ENCODE peak calls at places on chromosomes 11 and 22, in six cellular contexts. One of them, this sample, is unnamed.
A peak's percentile ranks its signal among the peaks of the same experiment; 100 is the strongest.

GRCh38 chr11:17428930-17429329 is 40.5 kb upstream of the KCNJ11 start:
- DNase-seq in stimulated activated CD8-positive, alpha-beta memory T cell treated with anti-CD3 and anti-CD28 coated beads, Interleukin-4, amount 100 ng/mL, for 1 hour: no peak
- DNase-seq in activated T-helper 1 cell treated with anti-CD3 and anti-CD28 coated beads, Interleukin-12 subunit alpha, Interleukin-12 subunit beta, Interleukin-2, Interleukin-4 antibody, amounts not matched to agents 30 ng/mL and 10 ng/mL and 1 ng/mL, durations not matched to agents 14 hours and 24 hours and 36 hours: no peak
- DNase-seq in activated CD8-positive, alpha-beta memory T cell treated with anti-CD3 and anti-CD28 coated beads, Interleukin-2, amount 10 ng/mL, durations not matched to agents 7 days and 5 days: no peak
- DNase-seq in activated CD4-positive, alpha-beta T cell treated with anti-CD3 and anti-CD28 coated beads for 48 hours: no peak
- DNase-seq in CD8-positive, alpha-beta memory T cell: no peak
- DNase-seq in this sample: no peak

GRCh38 chr22:27668828-27669797 is 132.4 kb downstream of the MN1 start:
- DNase-seq in CD8-positive, alpha-beta memory T cell: no peak
- DNase-seq in activated CD8-positive, alpha-beta memory T cell treated with anti-CD3 and anti-CD28 coated beads, Interleukin-2, amount 10 ng/mL, durations not matched to agents 7 days and 5 days: no peak
- DNase-seq in activated T-helper 1 cell treated with anti-CD3 and anti-CD28 coated beads, Interleukin-12 subunit alpha, Interleukin-12 subunit beta, Interleukin-2, Interleukin-4 antibody, amounts not matched to agents 30 ng/mL and 10 ng/mL and 1 ng/mL, durations not matched to agents 14 hours and 24 hours and 36 hours: no peak
- DNase-seq in activated CD4-positive, alpha-beta T cell treated with anti-CD3 and anti-CD28 coated beads for 48 hours: no peak
- DNase-seq in stimulated activated CD8-positive, alpha-beta memory T cell treated with anti-CD3 and anti-CD28 coated beads, Interleukin-4, amount 100 ng/mL, for 1 hour: no peak
- DNase-seq in this sample: no peak

GRCh38 chr22:45548991-45549736 is 46.5 kb downstream of the FBLN1 start:
- DNase-seq in activated CD8-positive, alpha-beta memory T cell treated with anti-CD3 and anti-CD28 coated beads, Interleukin-2, amount 10 ng/mL, durations not matched to agents 7 days and 5 days: no peak
- DNase-seq in stimulated activated CD8-positive, alpha-beta memory T cell treated with anti-CD3 and anti-CD28 coated beads, Interleukin-4, amount 100 ng/mL, for 1 hour: no peak
- DNase-seq in activated CD4-positive, alpha-beta T cell treated with anti-CD3 and anti-CD28 coated beads for 48 hours: no peak
- DNase-seq in CD8-positive, alpha-beta memory T cell: no peak
- DNase-seq in activated T-helper 1 cell treated with anti-CD3 and anti-CD28 coated beads, Interleukin-12 subunit alpha, Interleukin-12 subunit beta, Interleukin-2, Interleukin-4 antibody, amounts not matched to agents 30 ng/mL and 10 ng/mL and 1 ng/mL, durations not matched to agents 14 hours and 24 hours and 36 hours: no peak
- DNase-seq in this sample: no peak

GRCh38 chr11:72755794-72756285 is 3.6 kb upstream of the ARAP1 start:
- DNase-seq in stimulated activated CD8-positive, alpha-beta memory T cell treated with anti-CD3 and anti-CD28 coated beads, Interleukin-4, amount 100 ng/mL, for 1 hour: no peak
- DNase-seq in activated CD4-positive, alpha-beta T cell treated with anti-CD3 and anti-CD28 coated beads for 48 hours: no peak
- DNase-seq in CD8-positive, alpha-beta memory T cell: no peak
- DNase-seq in activated T-helper 1 cell treated with anti-CD3 and anti-CD28 coated beads, Interleukin-12 subunit alpha, Interleukin-12 subunit beta, Interleukin-2, Interleukin-4 antibody, amounts not matched to agents 30 ng/mL and 10 ng/mL and 1 ng/mL, durations not matched to agents 14 hours and 24 hours and 36 hours: no peak
- DNase-seq in activated CD8-positive, alpha-beta memory T cell treated with anti-CD3 and anti-CD28 coated beads, Interleukin-2, amount 10 ng/mL, durations not matched to agents 7 days and 5 days: no peak
- DNase-seq in this sample: no peak

GRCh38 chr22:31945971-31946680 is 1.8 kb downstream of the YWHAH start:
- DNase-seq in stimulated activated CD8-positive, alpha-beta memory T cell treated with anti-CD3 and anti-CD28 coated beads, Interleukin-4, amount 100 ng/mL, for 1 hour: no peak
- DNase-seq in activated CD4-positive, alpha-beta T cell treated with anti-CD3 and anti-CD28 coated beads for 48 hours: no peak
- DNase-seq in CD8-positive, alpha-beta memory T cell: no peak
- DNase-seq in activated CD8-positive, alpha-beta memory T cell treated with anti-CD3 and anti-CD28 coated beads, Interleukin-2, amount 10 ng/mL, durations not matched to agents 7 days and 5 days: no peak
- DNase-seq in activated T-helper 1 cell treated with anti-CD3 and anti-CD28 coated beads, Interleukin-12 subunit alpha, Interleukin-12 subunit beta, Interleukin-2, Interleukin-4 antibody, amounts not matched to agents 30 ng/mL and 10 ng/mL and 1 ng/mL, durations not matched to agents 14 hours and 24 hours and 36 hours: no peak
- DNase-seq in this sample: peak; percentile 39

GRCh38 chr22:22759889-22760546 is 115.6 kb downstream of the GGTLC2 start:
- DNase-seq in activated T-helper 1 cell treated with anti-CD3 and anti-CD28 coated beads, Interleukin-12 subunit alpha, Interleukin-12 subunit beta, Interleukin-2, Interleukin-4 antibody, amounts not matched to agents 30 ng/mL and 10 ng/mL and 1 ng/mL, durations not matched to agents 14 hours and 24 hours and 36 hours: no peak
- DNase-seq in stimulated activated CD8-positive, alpha-beta memory T cell treated with anti-CD3 and anti-CD28 coated beads, Interleukin-4, amount 100 ng/mL, for 1 hour: no peak
- DNase-seq in activated CD8-positive, alpha-beta memory T cell treated with anti-CD3 and anti-CD28 coated beads, Interleukin-2, amount 10 ng/mL, durations not matched to agents 7 days and 5 days: no peak
- DNase-seq in activated CD4-positive, alpha-beta T cell treated with anti-CD3 and anti-CD28 coated beads for 48 hours: no peak
- DNase-seq in CD8-positive, alpha-beta memory T cell: no peak
- DNase-seq in this sample: no peak

GRCh38 chr11:93444671-93445073 is 98.5 kb downstream of the SMCO4 start:
- DNase-seq in activated T-helper 1 cell treated with anti-CD3 and anti-CD28 coated beads, Interleukin-12 subunit alpha, Interleukin-12 subunit beta, Interleukin-2, Interleukin-4 antibody, amounts not matched to agents 30 ng/mL and 10 ng/mL and 1 ng/mL, durations not matched to agents 14 hours and 24 hours and 36 hours: no peak
- DNase-seq in activated CD4-positive, alpha-beta T cell treated with anti-CD3 and anti-CD28 coated beads for 48 hours: peak; percentile 37
- DNase-seq in stimulated activated CD8-positive, alpha-beta memory T cell treated with anti-CD3 and anti-CD28 coated beads, Interleukin-4, amount 100 ng/mL, for 1 hour: no peak
- DNase-seq in activated CD8-positive, alpha-beta memory T cell treated with anti-CD3 and anti-CD28 coated beads, Interleukin-2, amount 10 ng/mL, durations not matched to agents 7 days and 5 days: no peak
- DNase-seq in CD8-positive, alpha-beta memory T cell: no peak
- DNase-seq in this sample: no peak

GRCh38 chr11:9535189-9535781 is 38.2 kb upstream of the WEE1 start:
- DNase-seq in activated CD8-positive, alpha-beta memory T cell treated with anti-CD3 and anti-CD28 coated beads, Interleukin-2, amount 10 ng/mL, durations not matched to agents 7 days and 5 days: peak; percentile 83
- DNase-seq in CD8-positive, alpha-beta memory T cell: peak; percentile 68
- DNase-seq in activated CD4-positive, alpha-beta T cell treated with anti-CD3 and anti-CD28 coated beads for 48 hours: peak; percentile 88
- DNase-seq in stimulated activated CD8-positive, alpha-beta memory T cell treated with anti-CD3 and anti-CD28 coated beads, Interleukin-4, amount 100 ng/mL, for 1 hour: peak; percentile 59
- DNase-seq in activated T-helper 1 cell treated with anti-CD3 and anti-CD28 coated beads, Interleukin-12 subunit alpha, Interleukin-12 subunit beta, Interleukin-2, Interleukin-4 antibody, amounts not matched to agents 30 ng/mL and 10 ng/mL and 1 ng/mL, durations not matched to agents 14 hours and 24 hours and 36 hours: peak; percentile 59
- DNase-seq in this sample: peak; percentile 94

GRCh38 chr11:8638300-8638699 is 44.2 kb downstream of the TRIM66 start:
- DNase-seq in CD8-positive, alpha-beta memory T cell: no peak
- DNase-seq in activated T-helper 1 cell treated with anti-CD3 and anti-CD28 coated beads, Interleukin-12 subunit alpha, Interleukin-12 subunit beta, Interleukin-2, Interleukin-4 antibody, amounts not matched to agents 30 ng/mL and 10 ng/mL and 1 ng/mL, durations not matched to agents 14 hours and 24 hours and 36 hours: no peak
- DNase-seq in activated CD8-positive, alpha-beta memory T cell treated with anti-CD3 and anti-CD28 coated beads, Interleukin-2, amount 10 ng/mL, durations not matched to agents 7 days and 5 days: no peak
- DNase-seq in stimulated activated CD8-positive, alpha-beta memory T cell treated with anti-CD3 and anti-CD28 coated beads, Interleukin-4, amount 100 ng/mL, for 1 hour: no peak
- DNase-seq in activated CD4-positive, alpha-beta T cell treated with anti-CD3 and anti-CD28 coated beads for 48 hours: no peak
- DNase-seq in this sample: no peak

GRCh38 chr22:20267441-20268288 is 453 bp downstream of the RTN4R start:
- DNase-seq in stimulated activated CD8-positive, alpha-beta memory T cell treated with anti-CD3 and anti-CD28 coated beads, Interleukin-4, amount 100 ng/mL, for 1 hour: no peak
- DNase-seq in activated CD4-positive, alpha-beta T cell treated with anti-CD3 and anti-CD28 coated beads for 48 hours: peak; percentile 28
- DNase-seq in activated T-helper 1 cell treated with anti-CD3 and anti-CD28 coated beads, Interleukin-12 subunit alpha, Interleukin-12 subunit beta, Interleukin-2, Interleukin-4 antibody, amounts not matched to agents 30 ng/mL and 10 ng/mL and 1 ng/mL, durations not matched to agents 14 hours and 24 hours and 36 hours: no peak
- DNase-seq in activated CD8-positive, alpha-beta memory T cell treated with anti-CD3 and anti-CD28 coated beads, Interleukin-2, amount 10 ng/mL, durations not matched to agents 7 days and 5 days: no peak
- DNase-seq in CD8-positive, alpha-beta memory T cell: no peak
- DNase-seq in this sample: no peak

GRCh38 chr11:111373590-111373989 is 5.5 kb downstream of the POU2AF1 start:
- DNase-seq in CD8-positive, alpha-beta memory T cell: no peak
- DNase-seq in activated CD4-positive, alpha-beta T cell treated with anti-CD3 and anti-CD28 coated beads for 48 hours: no peak
- DNase-seq in activated CD8-positive, alpha-beta memory T cell treated with anti-CD3 and anti-CD28 coated beads, Interleukin-2, amount 10 ng/mL, durations not matched to agents 7 days and 5 days: no peak
- DNase-seq in activated T-helper 1 cell treated with anti-CD3 and anti-CD28 coated beads, Interleukin-12 subunit alpha, Interleukin-12 subunit beta, Interleukin-2, Interleukin-4 antibody, amounts not matched to agents 30 ng/mL and 10 ng/mL and 1 ng/mL, durations not matched to agents 14 hours and 24 hours and 36 hours: no peak
- DNase-seq in stimulated activated CD8-positive, alpha-beta memory T cell treated with anti-CD3 and anti-CD28 coated beads, Interleukin-4, amount 100 ng/mL, for 1 hour: no peak
- DNase-seq in this sample: no peak

GRCh38 chr11:116786360-116786759 is 1.5 kb downstream of the ZPR1 start:
- DNase-seq in activated CD4-positive, alpha-beta T cell treated with anti-CD3 and anti-CD28 coated beads for 48 hours: no peak
- DNase-seq in activated T-helper 1 cell treated with anti-CD3 and anti-CD28 coated beads, Interleukin-12 subunit alpha, Interleukin-12 subunit beta, Interleukin-2, Interleukin-4 antibody, amounts not matched to agents 30 ng/mL and 10 ng/mL and 1 ng/mL, durations not matched to agents 14 hours and 24 hours and 36 hours: no peak
- DNase-seq in stimulated activated CD8-positive, alpha-beta memory T cell treated with anti-CD3 and anti-CD28 coated beads, Interleukin-4, amount 100 ng/mL, for 1 hour: no peak
- DNase-seq in CD8-positive, alpha-beta memory T cell: no peak
- DNase-seq in activated CD8-positive, alpha-beta memory T cell treated with anti-CD3 and anti-CD28 coated beads, Interleukin-2, amount 10 ng/mL, durations not matched to agents 7 days and 5 days: no peak
- DNase-seq in this sample: no peak

GRCh38 chr11:7536102-7536501 is 22.3 kb downstream of the PPFIBP2 start:
- DNase-seq in activated CD8-positive, alpha-beta memory T cell treated with anti-CD3 and anti-CD28 coated beads, Interleukin-2, amount 10 ng/mL, durations not matched to agents 7 days and 5 days: no peak
- DNase-seq in activated T-helper 1 cell treated with anti-CD3 and anti-CD28 coated beads, Interleukin-12 subunit alpha, Interleukin-12 subunit beta, Interleukin-2, Interleukin-4 antibody, amounts not matched to agents 30 ng/mL and 10 ng/mL and 1 ng/mL, durations not matched to agents 14 hours and 24 hours and 36 hours: no peak
- DNase-seq in activated CD4-positive, alpha-beta T cell treated with anti-CD3 and anti-CD28 coated beads for 48 hours: peak; percentile 28
- DNase-seq in stimulated activated CD8-positive, alpha-beta memory T cell treated with anti-CD3 and anti-CD28 coated beads, Interleukin-4, amount 100 ng/mL, for 1 hour: no peak
- DNase-seq in CD8-positive, alpha-beta memory T cell: no peak
- DNase-seq in this sample: peak; percentile 10

GRCh38 chr11:114397349-114397982 is 2.8 kb downstream of the C11orf71 start:
- DNase-seq in stimulated activated CD8-positive, alpha-beta memory T cell treated with anti-CD3 and anti-CD28 coated beads, Interleukin-4, amount 100 ng/mL, for 1 hour: no peak
- DNase-seq in CD8-positive, alpha-beta memory T cell: no peak
- DNase-seq in activated CD4-positive, alpha-beta T cell treated with anti-CD3 and anti-CD28 coated beads for 48 hours: no peak
- DNase-seq in activated CD8-positive, alpha-beta memory T cell treated with anti-CD3 and anti-CD28 coated beads, Interleukin-2, amount 10 ng/mL, durations not matched to agents 7 days and 5 days: no peak
- DNase-seq in activated T-helper 1 cell treated with anti-CD3 and anti-CD28 coated beads, Interleukin-12 subunit alpha, Interleukin-12 subunit beta, Interleukin-2, Interleukin-4 antibody, amounts not matched to agents 30 ng/mL and 10 ng/mL and 1 ng/mL, durations not matched to agents 14 hours and 24 hours and 36 hours: no peak
- DNase-seq in this sample: no peak

GRCh38 chr11:64526356-64526755 is 64.7 kb upstream of the SLC22A12 start:
- DNase-seq in CD8-positive, alpha-beta memory T cell: no peak
- DNase-seq in activated CD8-positive, alpha-beta memory T cell treated with anti-CD3 and anti-CD28 coated beads, Interleukin-2, amount 10 ng/mL, durations not matched to agents 7 days and 5 days: no peak
- DNase-seq in stimulated activated CD8-positive, alpha-beta memory T cell treated with anti-CD3 and anti-CD28 coated beads, Interleukin-4, amount 100 ng/mL, for 1 hour: no peak
- DNase-seq in activated T-helper 1 cell treated with anti-CD3 and anti-CD28 coated beads, Interleukin-12 subunit alpha, Interleukin-12 subunit beta, Interleukin-2, Interleukin-4 antibody, amounts not matched to agents 30 ng/mL and 10 ng/mL and 1 ng/mL, durations not matched to agents 14 hours and 24 hours and 36 hours: no peak
- DNase-seq in activated CD4-positive, alpha-beta T cell treated with anti-CD3 and anti-CD28 coated beads for 48 hours: no peak
- DNase-seq in this sample: no peak

GRCh38 chr11:79249341-79249993 is 191.4 kb downstream of the TENM4 start:
- DNase-seq in stimulated activated CD8-positive, alpha-beta memory T cell treated with anti-CD3 and anti-CD28 coated beads, Interleukin-4, amount 100 ng/mL, for 1 hour: no peak
- DNase-seq in activated CD8-positive, alpha-beta memory T cell treated with anti-CD3 and anti-CD28 coated beads, Interleukin-2, amount 10 ng/mL, durations not matched to agents 7 days and 5 days: no peak
- DNase-seq in CD8-positive, alpha-beta memory T cell: no peak
- DNase-seq in activated CD4-positive, alpha-beta T cell treated with anti-CD3 and anti-CD28 coated beads for 48 hours: no peak
- DNase-seq in activated T-helper 1 cell treated with anti-CD3 and anti-CD28 coated beads, Interleukin-12 subunit alpha, Interleukin-12 subunit beta, Interleukin-2, Interleukin-4 antibody, amounts not matched to agents 30 ng/mL and 10 ng/mL and 1 ng/mL, durations not matched to agents 14 hours and 24 hours and 36 hours: no peak
- DNase-seq in this sample: no peak

GRCh38 chr11:120712862-120713770 is 201.6 kb downstream of the GRIK4 start:
- DNase-seq in stimulated activated CD8-positive, alpha-beta memory T cell treated with anti-CD3 and anti-CD28 coated beads, Interleukin-4, amount 100 ng/mL, for 1 hour: no peak
- DNase-seq in CD8-positive, alpha-beta memory T cell: no peak
- DNase-seq in activated CD4-positive, alpha-beta T cell treated with anti-CD3 and anti-CD28 coated beads for 48 hours: no peak
- DNase-seq in activated CD8-positive, alpha-beta memory T cell treated with anti-CD3 and anti-CD28 coated beads, Interleukin-2, amount 10 ng/mL, durations not matched to agents 7 days and 5 days: no peak
- DNase-seq in activated T-helper 1 cell treated with anti-CD3 and anti-CD28 coated beads, Interleukin-12 subunit alpha, Interleukin-12 subunit beta, Interleukin-2, Interleukin-4 antibody, amounts not matched to agents 30 ng/mL and 10 ng/mL and 1 ng/mL, durations not matched to agents 14 hours and 24 hours and 36 hours: no peak
- DNase-seq in this sample: no peak

GRCh38 chr11:70326365-70326803 is 55.9 kb downstream of the PPFIA1 start:
- DNase-seq in stimulated activated CD8-positive, alpha-beta memory T cell treated with anti-CD3 and anti-CD28 coated beads, Interleukin-4, amount 100 ng/mL, for 1 hour: no peak
- DNase-seq in activated CD8-positive, alpha-beta memory T cell treated with anti-CD3 and anti-CD28 coated beads, Interleukin-2, amount 10 ng/mL, durations not matched to agents 7 days and 5 days: no peak
- DNase-seq in activated T-helper 1 cell treated with anti-CD3 and anti-CD28 coated beads, Interleukin-12 subunit alpha, Interleukin-12 subunit beta, Interleukin-2, Interleukin-4 antibody, amounts not matched to agents 30 ng/mL and 10 ng/mL and 1 ng/mL, durations not matched to agents 14 hours and 24 hours and 36 hours: no peak
- DNase-seq in activated CD4-positive, alpha-beta T cell treated with anti-CD3 and anti-CD28 coated beads for 48 hours: no peak
- DNase-seq in CD8-positive, alpha-beta memory T cell: no peak
- DNase-seq in this sample: peak; percentile 43

GRCh38 chr22:46777609-46777970 is 15.1 kb downstream of the TBC1D22A start:
- DNase-seq in activated CD4-positive, alpha-beta T cell treated with anti-CD3 and anti-CD28 coated beads for 48 hours: peak; percentile 65
- DNase-seq in CD8-positive, alpha-beta memory T cell: no peak
- DNase-seq in activated T-helper 1 cell treated with anti-CD3 and anti-CD28 coated beads, Interleukin-12 subunit alpha, Interleukin-12 subunit beta, Interleukin-2, Interleukin-4 antibody, amounts not matched to agents 30 ng/mL and 10 ng/mL and 1 ng/mL, durations not matched to agents 14 hours and 24 hours and 36 hours: no peak
- DNase-seq in stimulated activated CD8-positive, alpha-beta memory T cell treated with anti-CD3 and anti-CD28 coated beads, Interleukin-4, amount 100 ng/mL, for 1 hour: no peak
- DNase-seq in activated CD8-positive, alpha-beta memory T cell treated with anti-CD3 and anti-CD28 coated beads, Interleukin-2, amount 10 ng/mL, durations not matched to agents 7 days and 5 days: no peak
- DNase-seq in this sample: no peak

GRCh38 chr11:88175707-88176066 is 444 bp upstream of the RAB38 start:
- DNase-seq in CD8-positive, alpha-beta memory T cell: no peak
- DNase-seq in activated CD8-positive, alpha-beta memory T cell treated with anti-CD3 and anti-CD28 coated beads, Interleukin-2, amount 10 ng/mL, durations not matched to agents 7 days and 5 days: no peak
- DNase-seq in activated CD4-positive, alpha-beta T cell treated with anti-CD3 and anti-CD28 coated beads for 48 hours: no peak
- DNase-seq in activated T-helper 1 cell treated with anti-CD3 and anti-CD28 coated beads, Interleukin-12 subunit alpha, Interleukin-12 subunit beta, Interleukin-2, Interleukin-4 antibody, amounts not matched to agents 30 ng/mL and 10 ng/mL and 1 ng/mL, durations not matched to agents 14 hours and 24 hours and 36 hours: no peak
- DNase-seq in stimulated activated CD8-positive, alpha-beta memory T cell treated with anti-CD3 and anti-CD28 coated beads, Interleukin-4, amount 100 ng/mL, for 1 hour: no peak
- DNase-seq in this sample: no peak

GRCh38 chr11:102476812-102477211 is 24.2 kb upstream of the TMEM123 start:
- DNase-seq in activated CD8-positive, alpha-beta memory T cell treated with anti-CD3 and anti-CD28 coated beads, Interleukin-2, amount 10 ng/mL, durations not matched to agents 7 days and 5 days: peak; percentile 71
- DNase-seq in activated CD4-positive, alpha-beta T cell treated with anti-CD3 and anti-CD28 coated beads for 48 hours: peak; percentile 51
- DNase-seq in stimulated activated CD8-positive, alpha-beta memory T cell treated with anti-CD3 and anti-CD28 coated beads, Interleukin-4, amount 100 ng/mL, for 1 hour: no peak
- DNase-seq in CD8-positive, alpha-beta memory T cell: no peak
- DNase-seq in activated T-helper 1 cell treated with anti-CD3 and anti-CD28 coated beads, Interleukin-12 subunit alpha, Interleukin-12 subunit beta, Interleukin-2, Interleukin-4 antibody, amounts not matched to agents 30 ng/mL and 10 ng/mL and 1 ng/mL, durations not matched to agents 14 hours and 24 hours and 36 hours: no peak
- DNase-seq in this sample: no peak

GRCh38 chr11:19409307-19409706 is 168.6 kb upstream of the E2F8 start:
- DNase-seq in stimulated activated CD8-positive, alpha-beta memory T cell treated with anti-CD3 and anti-CD28 coated beads, Interleukin-4, amount 100 ng/mL, for 1 hour: no peak
- DNase-seq in activated T-helper 1 cell treated with anti-CD3 and anti-CD28 coated beads, Interleukin-12 subunit alpha, Interleukin-12 subunit beta, Interleukin-2, Interleukin-4 antibody, amounts not matched to agents 30 ng/mL and 10 ng/mL and 1 ng/mL, durations not matched to agents 14 hours and 24 hours and 36 hours: no peak
- DNase-seq in CD8-positive, alpha-beta memory T cell: no peak
- DNase-seq in activated CD8-positive, alpha-beta memory T cell treated with anti-CD3 and anti-CD28 coated beads, Interleukin-2, amount 10 ng/mL, durations not matched to agents 7 days and 5 days: no peak
- DNase-seq in activated CD4-positive, alpha-beta T cell treated with anti-CD3 and anti-CD28 coated beads for 48 hours: no peak
- DNase-seq in this sample: no peak

GRCh38 chr22:46070722-46071450 is 79.4 kb upstream of the PPARA start:
- DNase-seq in stimulated activated CD8-positive, alpha-beta memory T cell treated with anti-CD3 and anti-CD28 coated beads, Interleukin-4, amount 100 ng/mL, for 1 hour: no peak
- DNase-seq in activated CD8-positive, alpha-beta memory T cell treated with anti-CD3 and anti-CD28 coated beads, Interleukin-2, amount 10 ng/mL, durations not matched to agents 7 days and 5 days: no peak
- DNase-seq in activated T-helper 1 cell treated with anti-CD3 and anti-CD28 coated beads, Interleukin-12 subunit alpha, Interleukin-12 subunit beta, Interleukin-2, Interleukin-4 antibody, amounts not matched to agents 30 ng/mL and 10 ng/mL and 1 ng/mL, durations not matched to agents 14 hours and 24 hours and 36 hours: peak; percentile 50
- DNase-seq in CD8-positive, alpha-beta memory T cell: peak; percentile 9
- DNase-seq in activated CD4-positive, alpha-beta T cell treated with anti-CD3 and anti-CD28 coated beads for 48 hours: peak; percentile 58
- DNase-seq in this sample: peak; percentile 57

GRCh38 chr11:37282367-37282766 is 684.3 kb upstream of the RAG2 start:
- DNase-seq in CD8-positive, alpha-beta memory T cell: no peak
- DNase-seq in activated CD8-positive, alpha-beta memory T cell treated with anti-CD3 and anti-CD28 coated beads, Interleukin-2, amount 10 ng/mL, durations not matched to agents 7 days and 5 days: no peak
- DNase-seq in activated CD4-positive, alpha-beta T cell treated with anti-CD3 and anti-CD28 coated beads for 48 hours: no peak
- DNase-seq in stimulated activated CD8-positive, alpha-beta memory T cell treated with anti-CD3 and anti-CD28 coated beads, Interleukin-4, amount 100 ng/mL, for 1 hour: no peak
- DNase-seq in activated T-helper 1 cell treated with anti-CD3 and anti-CD28 coated beads, Interleukin-12 subunit alpha, Interleukin-12 subunit beta, Interleukin-2, Interleukin-4 antibody, amounts not matched to agents 30 ng/mL and 10 ng/mL and 1 ng/mL, durations not matched to agents 14 hours and 24 hours and 36 hours: no peak
- DNase-seq in this sample: no peak

This sample was measured in HL-60.